ENCODE peak calls at places on chromosomes 12 and 14, in ten cellular contexts. U is GM12865, K is OCI-LY7, O is uterus, G is IMR-90, J is AG10803, C is cardiac fibroblast, T is heart left ventricle, S is pancreas, N is H9. D is an unnamed sample.

GRCh38 chr12:51797301-51797700 is 51.2 kb downstream of the FIGNL2 start:
- DNase-seq in U (no peak), K (no peak), O (no peak), G (no peak), J (no peak), C (no peak), T (no peak), S (no peak), N (no peak), D (no peak)

GRCh38 chr14:93977790-93978581 is 1.6 kb upstream of the ASB2 start:
- DNase-seq in U (peak; percentile 73), K (peak; percentile 86), O (no peak), G (no peak), J (no peak), C (no peak), T (no peak), S (peak; percentile 35), N (no peak), D (no peak)

GRCh38 chr12:138898-139534 is 72.4 kb downstream of the IQSEC3 start:
- DNase-seq in U (no peak), K (no peak), O (no peak), G (peak; percentile 29), J (peak; percentile 10), C (peak; percentile 16), T (peak; percentile 56), S (no peak), N (peak; percentile 75), D (no peak)

GRCh38 chr12:26471560-26471959 is 276.2 kb downstream of the SSPN start:
- DNase-seq in U (peak; percentile 78), K (peak; percentile 78), O (no peak), G (peak; percentile 68), J (peak; percentile 54), C (peak; percentile 23), T (no peak), S (no peak), N (no peak), D (no peak)

GRCh38 chr12:23631991-23632390 is 317.5 kb downstream of the SOX5 start:
- DNase-seq in U (no peak), K (no peak), O (no peak), G (peak; percentile 23), J (no peak), C (no peak), T (no peak), S (no peak), N (no peak), D (no peak)

GRCh38 chr12:23415180-23415579 is 534.3 kb downstream of the SOX5 start:
- DNase-seq in U (no peak), K (no peak), O (no peak), G (no peak), J (no peak), C (no peak), T (no peak), S (no peak), N (no peak), D (no peak)

GRCh38 chr14:51310453-51311074 is 70.5 kb downstream of the TMX1 start:
- DNase-seq in U (no peak), K (no peak), O (peak; percentile 72), G (peak; percentile 77), J (peak; percentile 88), C (peak; percentile 58), T (no peak), S (no peak), N (no peak), D (no peak)

GRCh38 chr14:106665814-106666213 is 1139.4 kb downstream of the TMEM121 start:
- DNase-seq in U (no peak), K (no peak), O (no peak), G (no peak), J (no peak), C (no peak), T (no peak), S (no peak), N (no peak), D (no peak)

GRCh38 chr14:41868396-41868795 is 261.7 kb downstream of the LRFN5 start:
- DNase-seq in U (no peak), K (no peak), O (no peak), G (peak; percentile 4), J (peak; percentile 15), C (no peak), T (no peak), S (no peak), N (no peak), D (no peak)

GRCh38 chr12:89385965-89386537 is 33.8 kb upstream of the DUSP6 start:
- DNase-seq in U (no peak), K (no peak), O (no peak), G (no peak), J (no peak), C (no peak), T (no peak), S (no peak), N (no peak), D (no peak)

GRCh38 chr12:116520801-116521471 is 38.2 kb upstream of the MAP1LC3B2 start:
- DNase-seq in U (no peak), K (no peak), O (no peak), G (peak; percentile 33), J (peak; percentile 91), C (peak; percentile 77), T (no peak), S (no peak), N (no peak), D (no peak)

GRCh38 chr12:106305376-106305775 is 2.8 kb downstream of the TCP11L2 start:
- DNase-seq in U (no peak), K (no peak), O (no peak), G (peak; percentile 32), J (peak; percentile 32), C (no peak), T (no peak), S (no peak), N (no peak), D (no peak)
- TF ChIP-seq CTCF in U (no peak), K (no peak), O (no peak), G (no peak), J (no peak), C (no peak), T (no peak), S (no peak), N (no peak), D (no peak)

DNA sequence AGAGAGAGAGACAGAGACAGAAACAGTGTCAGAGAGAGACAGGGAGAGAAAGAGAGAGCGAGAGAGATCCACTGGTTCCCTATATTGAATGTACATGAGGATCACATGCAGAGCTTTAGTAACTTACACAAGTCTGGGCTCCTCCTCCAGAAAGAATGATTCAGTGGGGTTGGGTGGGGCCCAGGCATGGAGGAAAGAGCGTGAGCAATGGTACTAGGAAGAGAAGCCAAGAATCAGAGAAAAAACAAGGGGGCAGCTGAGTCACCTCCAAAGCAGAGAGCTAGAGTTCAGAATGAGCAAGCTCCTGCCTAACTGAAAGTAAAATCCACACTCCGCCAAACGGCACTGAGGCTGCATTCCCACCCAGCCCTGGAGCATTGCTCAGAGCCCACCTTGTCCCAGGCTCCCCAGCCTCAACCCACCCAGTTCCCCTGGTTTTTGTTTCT is 670.1 kb upstream of the TBX3 start:
- DNase-seq in U (peak; percentile 65), K (no peak), O (peak; percentile 89), G (peak; percentile 98), J (peak; percentile 94), C (peak; percentile 96), T (peak; percentile 69), S (no peak), N (no peak), D (no peak)
- TF ChIP-seq CTCF in U (no peak), K (no peak), O (no peak), G (no peak), J (no peak), C (no peak), T (no peak), S (no peak), N (no peak), D (no peak)

GRCh38 chr12:103965590-103966407 is at the start of gene TDG:
- DNase-seq in U (peak; percentile 99), K (peak; percentile 98), O (peak; percentile 98), G (peak; percentile 99), J (peak; percentile 98), C (peak; percentile 99), T (peak; percentile 99), S (peak; percentile 98), N (peak; percentile 100), D (peak; percentile 92)
- TF ChIP-seq CTCF in U (no peak), K (peak; percentile 28), O (peak; percentile 24), G (peak; percentile 16), J (no peak), C (no peak), T (no peak), S (no peak), N (no peak), D (no peak)

GRCh38 chr12:2185751-2186341 is 133.1 kb downstream of the CACNA1C start:
- DNase-seq in U (no peak), K (no peak), O (no peak), G (no peak), J (no peak), C (no peak), T (no peak), S (no peak), N (no peak), D (no peak)

GRCh38 chr12:2180737-2181082 is 127.9 kb downstream of the CACNA1C start:
- DNase-seq in U (no peak), K (no peak), O (no peak), G (no peak), J (no peak), C (no peak), T (no peak), S (no peak), N (no peak), D (no peak)

GRCh38 chr12:2187195-2187963 is 134.6 kb downstream of the CACNA1C start:
- DNase-seq in U (no peak), K (peak; percentile 81), O (no peak), G (no peak), J (no peak), C (no peak), T (no peak), S (no peak), N (no peak), D (no peak)

GRCh38 chr12:2179953-2180736 is 127.4 kb downstream of the CACNA1C start:
- DNase-seq in U (no peak), K (no peak), O (peak; percentile 87), G (peak; percentile 98), J (peak; percentile 92), C (peak; percentile 96), T (peak; percentile 91), S (no peak), N (no peak), D (no peak)

DNA sequence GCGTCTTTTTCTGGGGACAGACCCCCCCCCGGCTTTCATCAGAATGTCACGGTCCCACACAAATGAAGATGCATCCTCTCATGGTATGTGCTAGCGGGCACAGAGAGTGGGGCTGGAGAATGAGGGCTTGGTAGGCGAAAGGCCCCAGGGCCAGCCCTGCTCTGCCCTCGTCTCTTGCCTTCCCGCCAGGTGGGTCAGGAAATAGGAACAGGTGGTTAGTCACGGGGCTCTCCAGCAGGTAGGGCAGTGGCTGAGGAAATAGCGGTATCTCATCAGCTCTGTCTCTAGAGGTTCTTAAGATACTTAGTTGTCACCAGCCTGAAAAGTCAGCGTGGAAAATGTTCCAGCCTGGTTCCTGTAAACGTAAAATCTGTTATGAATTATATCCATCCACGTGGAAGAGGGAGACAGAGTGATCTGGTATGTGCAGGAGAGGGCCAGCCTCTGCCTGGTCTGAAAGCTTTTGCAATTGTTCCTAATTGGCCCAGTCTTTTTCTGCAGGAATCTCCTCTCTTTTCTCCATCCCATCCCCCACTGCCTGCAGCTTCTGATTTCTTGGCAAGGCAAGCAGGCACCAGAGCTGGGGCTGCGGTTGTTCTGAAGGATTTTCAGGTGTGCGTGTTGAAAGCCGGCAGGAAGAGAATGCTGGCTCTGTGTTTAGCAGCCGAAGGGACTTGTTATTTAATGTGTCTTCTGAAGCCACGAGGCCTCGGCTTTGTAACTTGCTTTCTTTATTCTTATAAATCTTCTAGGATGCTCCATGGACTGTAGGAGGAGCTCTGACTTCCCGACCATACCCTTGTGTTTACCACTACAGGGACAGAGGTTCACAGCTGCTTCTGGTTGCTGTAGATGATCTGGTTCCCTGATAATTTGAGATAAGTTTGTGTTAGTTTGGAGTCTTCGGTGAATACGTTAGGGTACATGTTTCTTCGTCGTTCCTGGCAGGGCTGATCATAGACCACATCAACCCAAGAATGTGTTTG is 131.1 kb downstream of the CACNA1C start:
- DNase-seq in U (no peak), K (peak; percentile 46), O (peak; percentile 50), G (peak; percentile 75), J (peak; percentile 91), C (peak; percentile 74), T (no peak), S (no peak), N (no peak), D (no peak)
- TF ChIP-seq CTCF in U (no peak), K (peak; percentile 56), O (peak; percentile 19), G (peak; percentile 57), J (peak; percentile 59), C (peak; percentile 24), T (peak; percentile 32), S (no peak), N (peak; percentile 45), D (no peak)